ENCODE peak calls at places on chromosomes 16 and 17, in six cellular contexts. I is BE2C, J is heart right ventricle, F is fibroblast of villous mesenchyme, D is vagina, E is tibial artery. Q is an unnamed sample.

GRCh38 chr16:1723450-1724147 is 17.6 kb downstream of the MAPK8IP3 start:
- DNase-seq in D (no peak), F (peak; percentile 53), E (no peak), J (no peak), I (peak; percentile 52), Q (peak; percentile 54)

GRCh38 chr17:72120878-72121163 is at the start of gene SOX9:
- DNase-seq in F (peak; percentile 91), I (peak; percentile 90), J (peak; percentile 84), E (peak; percentile 80), D (no peak), Q (peak; percentile 97)

GRCh38 chr17:79230576-79230975 is 156.0 kb downstream of the ENGASE start:
- DNase-seq in J (no peak), D (no peak), I (no peak), E (no peak), F (no peak), Q (no peak)

GRCh38 chr17:20156196-20157077 is 147.3 kb downstream of the SPECC1 start:
- DNase-seq in E (no peak), F (peak; percentile 31), D (no peak), J (peak; percentile 28), I (no peak), Q (peak; percentile 28)

GRCh38 chr17:77451271-77451893 is 310.6 kb downstream of the SEC14L1 start:
- DNase-seq in J (peak; percentile 79), I (peak; percentile 87), E (no peak), F (peak; percentile 91), D (no peak), Q (peak; percentile 75)

GRCh38 chr16:82108101-82108500 is 61.9 kb downstream of the MPHOSPH6 start:
- DNase-seq in I (no peak), F (no peak), D (no peak), J (no peak), E (no peak), Q (no peak)

GRCh38 chr17:79325707-79326106 is 251.1 kb downstream of the ENGASE start:
- DNase-seq in I (no peak), F (peak; percentile 4), E (no peak), D (no peak), J (no peak), Q (peak; percentile 13)

GRCh38 chr16:49980166-49980565 is 44.9 kb upstream of the CNEP1R1 start:
- DNase-seq in I (no peak), J (no peak), E (no peak), D (no peak), F (no peak), Q (peak; percentile 10)

GRCh38 chr17:41655611-41656111 is 31.3 kb upstream of the KRT17 start:
- DNase-seq in I (peak; percentile 65), D (no peak), J (no peak), F (no peak), E (no peak), Q (no peak)

GRCh38 chr17:17648762-17649161 is 32.5 kb upstream of the RAI1 start:
- DNase-seq in D (no peak), J (no peak), I (no peak), F (peak; percentile 84), E (no peak), Q (peak; percentile 30)

GRCh38 chr17:30831663-30832437 is at the start of gene ATAD5:
- DNase-seq in D (no peak), F (peak; percentile 93), I (peak; percentile 84), E (peak; percentile 93), J (peak; percentile 91), Q (peak; percentile 94)

GRCh38 chr16:81190667-81191066 is 47.8 kb upstream of the BCO1 start:
- DNase-seq in I (no peak), F (peak; percentile 83), E (no peak), D (no peak), J (no peak), Q (peak; percentile 53)

GRCh38 chr17:50256826-50257573 is 17.3 kb upstream of the TMEM92 start:
- DNase-seq in J (no peak), D (no peak), F (no peak), E (no peak), I (no peak), Q (no peak)

GRCh38 chr17:66915204-66915611 is 49.3 kb upstream of the CACNG4 start:
- DNase-seq in E (no peak), J (no peak), I (peak; percentile 51), D (no peak), F (peak; percentile 4), Q (peak; percentile 10)

GRCh38 chr16:2686912-2687507 is 4.7 kb downstream of the KCTD5 start:
- DNase-seq in J (peak; percentile 30), F (no peak), I (no peak), D (no peak), E (peak; percentile 59), Q (no peak)

GRCh38 chr16:31429314-31429713 is 1.2 kb upstream of the COX6A2 start:
- DNase-seq in F (no peak), I (no peak), D (no peak), E (no peak), J (no peak), Q (no peak)

GRCh38 chr17:65005858-65006257 is 50.7 kb downstream of the GNA13 start:
- DNase-seq in F (no peak), E (no peak), D (no peak), J (no peak), I (no peak), Q (no peak)

GRCh38 chr16:56415849-56416248 is 9.5 kb downstream of the AMFR start:
- DNase-seq in I (no peak), F (no peak), J (no peak), D (no peak), E (no peak), Q (no peak)

GRCh38 chr17:7745748-7746470 is 28.4 kb downstream of the DNAH2 start:
- DNase-seq in E (peak; percentile 36), J (no peak), D (no peak), I (no peak), F (peak; percentile 91), Q (peak; percentile 97)

GRCh38 chr16:78784773-78785172 is 685.3 kb downstream of the WWOX start:
- DNase-seq in E (no peak), I (no peak), F (no peak), J (no peak), D (no peak), Q (no peak)

GRCh38 chr16:14486520-14487303 is 143.3 kb downstream of the PARN start:
- DNase-seq in F (peak; percentile 95), E (peak; percentile 88), I (peak; percentile 79), D (no peak), J (peak; percentile 53), Q (peak; percentile 95)

GRCh38 chr17:80082403-80083135 is 18.8 kb upstream of the GAA start:
- DNase-seq in J (no peak), I (peak; percentile 82), F (peak; percentile 78), E (peak; percentile 77), D (no peak), Q (peak; percentile 84)

GRCh38 chr17:36934144-36934758 is 3.0 kb upstream of the LHX1 start:
- DNase-seq in I (no peak), E (no peak), D (no peak), F (no peak), J (no peak), Q (no peak)

GRCh38 chr17:53472586-53472985 is 350.1 kb upstream of the KIF2B start:
- DNase-seq in E (no peak), D (no peak), J (no peak), F (no peak), I (no peak), Q (peak; percentile 18)

GRCh38 chr17:67671492-67671891 is 46.2 kb upstream of the NOL11 start:
- DNase-seq in I (peak; percentile 38), F (no peak), E (no peak), D (no peak), J (no peak), Q (no peak)

GRCh38 chr16:73565263-73565662 is 517.3 kb upstream of the ZFHX3 start:
- DNase-seq in J (no peak), F (peak; percentile 10), I (no peak), D (no peak), E (no peak), Q (no peak)
- TF ChIP-seq CTCF in J (peak; percentile 54), F (peak; percentile 42), I (peak; percentile 31), D (no peak), E (peak; percentile 45), Q (no peak)

GRCh38 chr17:74325376-74325742 is 667 bp upstream of the KIF19 start:
- DNase-seq in E (no peak), F (no peak), D (no peak), I (no peak), J (peak; percentile 23), Q (no peak)

GRCh38 chr17:74328487-74328886 is 2.5 kb downstream of the KIF19 start:
- DNase-seq in I (no peak), J (no peak), F (no peak), D (no peak), E (no peak), Q (no peak)

GRCh38 chr17:74326506-74326905 is 480 bp downstream of the KIF19 start:
- DNase-seq in F (no peak), D (no peak), I (no peak), E (no peak), J (no peak), Q (no peak)

GRCh38 chr17:74324521-74324920 is 1.5 kb upstream of the KIF19 start:
- DNase-seq in F (no peak), E (no peak), I (no peak), D (no peak), J (no peak), Q (no peak)

GRCh38 chr17:74325743-74326379 is at the start of gene KIF19:
- DNase-seq in D (no peak), I (peak; percentile 59), J (peak; percentile 65), E (no peak), F (no peak), Q (no peak)
- H3K4me3 ChIP-seq in D (peak within 1 kb of the TSS; percentile 28), I (peak within 1 kb of the TSS; percentile 46), J (peak within 1 kb of the TSS; percentile 46), E (peak within 1 kb of the TSS; percentile 38), F (peak within 1 kb of the TSS; percentile 15), Q (no peak within 1 kb of the TSS)

GRCh38 chr17:32483451-32484019 is 3.3 kb upstream of the CDK5R1 start:
- DNase-seq in E (peak; percentile 75), F (peak; percentile 66), D (no peak), I (peak; percentile 34), J (peak; percentile 80), Q (peak; percentile 74)
- TF ChIP-seq CTCF in E (peak; percentile 56), F (peak; percentile 66), D (peak; percentile 60), I (peak; percentile 75), J (peak; percentile 83), Q (peak; percentile 66)

GRCh38 chr17:61230461-61230860 is 169.2 kb upstream of the TBX2 start:
- DNase-seq in I (no peak), E (no peak), J (no peak), F (no peak), D (no peak), Q (no peak)

GRCh38 chr17:61234102-61234750 is 165.4 kb upstream of the TBX2 start:
- DNase-seq in D (no peak), E (no peak), J (no peak), I (no peak), F (no peak), Q (no peak)

GRCh38 chr17:61235001-61235820 is 164.4 kb upstream of the TBX2 start:
- DNase-seq in E (no peak), J (no peak), F (no peak), I (no peak), D (no peak), Q (no peak)

GRCh38 chr17:61230972-61231820 is 168.4 kb upstream of the TBX2 start:
- DNase-seq in F (no peak), J (no peak), D (no peak), I (no peak), E (no peak), Q (no peak)

GRCh38 chr17:61232871-61233270 is 166.8 kb upstream of the TBX2 start:
- DNase-seq in E (no peak), J (no peak), F (no peak), D (no peak), I (no peak), Q (no peak)
- H3K4me3 ChIP-seq in E (no peak overlapping the region), J (no peak overlapping the region), F (no peak overlapping the region), D (no peak overlapping the region), I (no peak overlapping the region), Q (no peak overlapping the region)

GRCh38 chr16:75319513-75320401 is 68.3 kb upstream of the BCAR1 start:
- DNase-seq in I (no peak), D (no peak), J (no peak), F (peak; percentile 93), E (no peak), Q (peak; percentile 90)
- TF ChIP-seq CTCF in I (no peak), D (no peak), J (no peak), F (no peak), E (no peak), Q (no peak)